ENCODE peak calls at places on chromosome X, in ten cellular contexts. One of them, this sample, is unnamed.

GRCh38 chrX:34382416-34382815 is 250.3 kb upstream of the FAM47A start:
- DNase-seq in T-helper 9 cell: no peak
- DNase-seq in fibroblast of lung: peak; percentile 73
- DNase-seq in sigmoid colon: no peak
- DNase-seq in T-helper 2 cell: no peak
- DNase-seq in astrocyte of the hippocampus: peak; percentile 10
- DNase-seq in CD4-positive, alpha-beta T cell: no peak
- DNase-seq in T-helper 17 cell: no peak
- DNase-seq in mucosa of descending colon: peak; percentile 4
- DNase-seq in H1: no peak
- DNase-seq in this sample: no peak

GRCh38 chrX:96453139-96453538 is 231.5 kb upstream of the DIAPH2 start:
- DNase-seq in astrocyte of the hippocampus: no peak
- DNase-seq in fibroblast of lung: no peak
- DNase-seq in T-helper 17 cell: no peak
- DNase-seq in T-helper 9 cell: no peak
- DNase-seq in mucosa of descending colon: no peak
- DNase-seq in T-helper 2 cell: no peak
- DNase-seq in H1: no peak
- DNase-seq in sigmoid colon: no peak
- DNase-seq in CD4-positive, alpha-beta T cell: no peak
- DNase-seq in this sample: no peak

GRCh38 chrX:136457303-136457917 is 30.3 kb upstream of the BRS3 start:
- DNase-seq in mucosa of descending colon: no peak
- DNase-seq in fibroblast of lung: no peak
- DNase-seq in H1: no peak
- DNase-seq in T-helper 17 cell: no peak
- DNase-seq in astrocyte of the hippocampus: no peak
- DNase-seq in T-helper 9 cell: no peak
- DNase-seq in sigmoid colon: no peak
- DNase-seq in CD4-positive, alpha-beta T cell: no peak
- DNase-seq in T-helper 2 cell: no peak
- DNase-seq in this sample: no peak

GRCh38 chrX:126820700-126821420 is 1.3 kb downstream of the PRR32 start:
- DNase-seq in sigmoid colon: no peak
- DNase-seq in T-helper 17 cell: no peak
- DNase-seq in CD4-positive, alpha-beta T cell: no peak
- DNase-seq in fibroblast of lung: no peak
- DNase-seq in T-helper 9 cell: no peak
- DNase-seq in T-helper 2 cell: no peak
- DNase-seq in astrocyte of the hippocampus: no peak
- DNase-seq in mucosa of descending colon: no peak
- DNase-seq in H1: peak; percentile 0
- DNase-seq in this sample: no peak

GRCh38 chrX:39850209-39850608 is 247.5 kb downstream of the BCOR start:
- DNase-seq in astrocyte of the hippocampus: no peak
- DNase-seq in CD4-positive, alpha-beta T cell: no peak
- DNase-seq in T-helper 17 cell: no peak
- DNase-seq in fibroblast of lung: no peak
- DNase-seq in T-helper 9 cell: no peak
- DNase-seq in H1: no peak
- DNase-seq in sigmoid colon: no peak
- DNase-seq in mucosa of descending colon: no peak
- DNase-seq in T-helper 2 cell: no peak
- DNase-seq in this sample: no peak

GRCh38 chrX:46693149-46693548 is 65.8 kb downstream of the SLC9A7 start:
- DNase-seq in T-helper 9 cell: no peak
- DNase-seq in astrocyte of the hippocampus: no peak
- DNase-seq in T-helper 17 cell: no peak
- DNase-seq in sigmoid colon: no peak
- DNase-seq in fibroblast of lung: no peak
- DNase-seq in H1: no peak
- DNase-seq in mucosa of descending colon: no peak
- DNase-seq in CD4-positive, alpha-beta T cell: no peak
- DNase-seq in T-helper 2 cell: no peak
- DNase-seq in this sample: no peak

GRCh38 chrX:154696328-154697045 is 43.1 kb upstream of the CTAG2 start:
- DNase-seq in CD4-positive, alpha-beta T cell: no peak
- DNase-seq in mucosa of descending colon: no peak
- DNase-seq in fibroblast of lung: peak; percentile 72
- DNase-seq in sigmoid colon: no peak
- DNase-seq in T-helper 17 cell: no peak
- DNase-seq in T-helper 2 cell: no peak
- DNase-seq in H1: no peak
- DNase-seq in T-helper 9 cell: no peak
- DNase-seq in astrocyte of the hippocampus: peak; percentile 54
- DNase-seq in this sample: no peak

GRCh38 chrX:118893923-118894322 is 70.3 kb downstream of the ZCCHC12 start:
- DNase-seq in H1: no peak
- DNase-seq in T-helper 2 cell: no peak
- DNase-seq in mucosa of descending colon: no peak
- DNase-seq in CD4-positive, alpha-beta T cell: no peak
- DNase-seq in T-helper 17 cell: no peak
- DNase-seq in fibroblast of lung: no peak
- DNase-seq in T-helper 9 cell: no peak
- DNase-seq in astrocyte of the hippocampus: no peak
- DNase-seq in sigmoid colon: no peak
- DNase-seq in this sample: no peak

GRCh38 chrX:149837639-149838038 is 43.3 kb upstream of the MAGEA8 start:
- DNase-seq in T-helper 17 cell: no peak
- DNase-seq in CD4-positive, alpha-beta T cell: no peak
- DNase-seq in sigmoid colon: no peak
- DNase-seq in fibroblast of lung: no peak
- DNase-seq in mucosa of descending colon: no peak
- DNase-seq in H1: no peak
- DNase-seq in astrocyte of the hippocampus: peak; percentile 3
- DNase-seq in T-helper 9 cell: no peak
- DNase-seq in T-helper 2 cell: no peak
- DNase-seq in this sample: no peak

GRCh38 chrX:73851014-73852009 is 288.3 kb downstream of the CHIC1 start:
- DNase-seq in T-helper 17 cell: no peak
- DNase-seq in mucosa of descending colon: no peak
- DNase-seq in sigmoid colon: peak; percentile 96
- DNase-seq in CD4-positive, alpha-beta T cell: no peak
- DNase-seq in fibroblast of lung: no peak
- DNase-seq in astrocyte of the hippocampus: peak; percentile 96
- DNase-seq in T-helper 9 cell: peak; percentile 60
- DNase-seq in T-helper 2 cell: no peak
- DNase-seq in H1: no peak
- DNase-seq in this sample: no peak

GRCh38 chrX:109856974-109857373 is 123.9 kb upstream of the ACSL4 start:
- DNase-seq in T-helper 17 cell: peak; percentile 4
- DNase-seq in T-helper 2 cell: no peak
- DNase-seq in sigmoid colon: no peak
- DNase-seq in mucosa of descending colon: peak; percentile 12
- DNase-seq in fibroblast of lung: peak; percentile 66
- DNase-seq in T-helper 9 cell: no peak
- DNase-seq in astrocyte of the hippocampus: peak; percentile 44
- DNase-seq in H1: no peak
- DNase-seq in CD4-positive, alpha-beta T cell: no peak
- DNase-seq in this sample: no peak

GRCh38 chrX:143047511-143047910 is 21.8 kb downstream of the SPANXN4 start:
- DNase-seq in fibroblast of lung: no peak
- DNase-seq in sigmoid colon: no peak
- DNase-seq in CD4-positive, alpha-beta T cell: no peak
- DNase-seq in T-helper 9 cell: no peak
- DNase-seq in T-helper 2 cell: no peak
- DNase-seq in mucosa of descending colon: no peak
- DNase-seq in H1: no peak
- DNase-seq in T-helper 17 cell: no peak
- DNase-seq in astrocyte of the hippocampus: no peak
- DNase-seq in this sample: no peak

GRCh38 chrX:45445745-45446412 is 245.2 kb upstream of the DIPK2B start:
- DNase-seq in CD4-positive, alpha-beta T cell: no peak
- DNase-seq in T-helper 17 cell: no peak
- DNase-seq in H1: no peak
- DNase-seq in T-helper 9 cell: no peak
- DNase-seq in astrocyte of the hippocampus: peak; percentile 53
- DNase-seq in mucosa of descending colon: no peak
- DNase-seq in sigmoid colon: no peak
- DNase-seq in T-helper 2 cell: no peak
- DNase-seq in fibroblast of lung: peak; percentile 70
- DNase-seq in this sample: no peak

GRCh38 chrX:12447448-12448154 is 309.3 kb downstream of the FRMPD4 start:
- DNase-seq in astrocyte of the hippocampus: peak; percentile 69
- DNase-seq in T-helper 2 cell: no peak
- DNase-seq in T-helper 17 cell: no peak
- DNase-seq in fibroblast of lung: peak; percentile 90
- DNase-seq in mucosa of descending colon: no peak
- DNase-seq in sigmoid colon: peak; percentile 65
- DNase-seq in CD4-positive, alpha-beta T cell: no peak
- DNase-seq in T-helper 9 cell: no peak
- DNase-seq in H1: no peak
- DNase-seq in this sample: no peak

GRCh38 chrX:153792368-153792767 is 1.8 kb downstream of the IDH3G start:
- DNase-seq in fibroblast of lung: no peak
- DNase-seq in sigmoid colon: no peak
- DNase-seq in T-helper 17 cell: no peak
- DNase-seq in H1: no peak
- DNase-seq in CD4-positive, alpha-beta T cell: no peak
- DNase-seq in mucosa of descending colon: no peak
- DNase-seq in astrocyte of the hippocampus: no peak
- DNase-seq in T-helper 2 cell: no peak
- DNase-seq in T-helper 9 cell: no peak
- DNase-seq in this sample: no peak

GRCh38 chrX:102979536-102979935 is 42.5 kb downstream of the RAB40AL start:
- DNase-seq in T-helper 2 cell: no peak
- DNase-seq in sigmoid colon: no peak
- DNase-seq in T-helper 17 cell: no peak
- DNase-seq in astrocyte of the hippocampus: no peak
- DNase-seq in fibroblast of lung: no peak
- DNase-seq in T-helper 9 cell: no peak
- DNase-seq in CD4-positive, alpha-beta T cell: no peak
- DNase-seq in H1: no peak
- DNase-seq in mucosa of descending colon: no peak
- DNase-seq in this sample: no peak

GRCh38 chrX:100376581-100376980 is 33.5 kb downstream of the PCDH19 start:
- DNase-seq in T-helper 2 cell: no peak
- DNase-seq in fibroblast of lung: no peak
- DNase-seq in CD4-positive, alpha-beta T cell: no peak
- DNase-seq in T-helper 17 cell: no peak
- DNase-seq in sigmoid colon: no peak
- DNase-seq in H1: no peak
- DNase-seq in astrocyte of the hippocampus: peak; percentile 14
- DNase-seq in T-helper 9 cell: no peak
- DNase-seq in mucosa of descending colon: no peak
- DNase-seq in this sample: no peak

GRCh38 chrX:120668357-120668756 is 38.5 kb upstream of the C1GALT1C1 start:
- DNase-seq in sigmoid colon: no peak
- DNase-seq in T-helper 2 cell: no peak
- DNase-seq in T-helper 9 cell: no peak
- DNase-seq in mucosa of descending colon: no peak
- DNase-seq in CD4-positive, alpha-beta T cell: no peak
- DNase-seq in fibroblast of lung: no peak
- DNase-seq in T-helper 17 cell: no peak
- DNase-seq in H1: no peak
- DNase-seq in astrocyte of the hippocampus: no peak
- DNase-seq in this sample: no peak

GRCh38 chrX:130719399-130719798 is 183.6 kb downstream of the ENOX2 start:
- DNase-seq in H1: no peak
- DNase-seq in mucosa of descending colon: no peak
- DNase-seq in sigmoid colon: no peak
- DNase-seq in T-helper 2 cell: no peak
- DNase-seq in astrocyte of the hippocampus: no peak
- DNase-seq in T-helper 9 cell: no peak
- DNase-seq in CD4-positive, alpha-beta T cell: no peak
- DNase-seq in fibroblast of lung: no peak
- DNase-seq in T-helper 17 cell: no peak
- DNase-seq in this sample: no peak

GRCh38 chrX:74423289-74423985 is 2.1 kb downstream of the SLC16A2 start:
- DNase-seq in T-helper 2 cell: no peak
- DNase-seq in fibroblast of lung: no peak
- DNase-seq in mucosa of descending colon: no peak
- DNase-seq in H1: no peak
- DNase-seq in T-helper 9 cell: no peak
- DNase-seq in astrocyte of the hippocampus: no peak
- DNase-seq in T-helper 17 cell: no peak
- DNase-seq in sigmoid colon: no peak
- DNase-seq in CD4-positive, alpha-beta T cell: no peak
- DNase-seq in this sample: no peak

This sample was measured in stimulated activated effector memory CD8-positive, alpha-beta T cell treated with anti-CD3 and anti-CD28 coated beads, Interleukin-12 subunit alpha, Interleukin-12 subunit beta, amount 100 ng/mL, for 72 hours.